ENCODE peak calls at places on chromosomes 12 and 14, in eight cellular contexts. F is suprapubic skin, K is A549, A is transverse colon, D is upper lobe of left lung, C is stomach, V is sigmoid colon, Q is HepG2. U is an unnamed sample.
A peak's percentile ranks its signal among the peaks of the same experiment; 100 is the strongest.

GRCh38 chr14:100104523-100105300 is 39.5 kb downstream of the EVL start:
- DNase-seq in F (peak; percentile 51), K (no peak), A (no peak), D (no peak), C (no peak), V (peak; percentile 55), Q (no peak), U (peak; percentile 35)

GRCh38 chr12:124862768-124863408 is 776 bp downstream of the SCARB1 start:
- DNase-seq in F (no peak), K (no peak), A (peak; percentile 37), D (no peak), C (no peak), V (no peak), Q (no peak), U (peak; percentile 37)

GRCh38 chr14:66045572-66046021 is 440.6 kb upstream of the CCDC196 start:
- DNase-seq in F (no peak), K (no peak), A (no peak), D (no peak), C (no peak), V (no peak), Q (no peak), U (no peak)

GRCh38 chr14:99628832-99629618 is 15.9 kb upstream of the HHIPL1 start:
- DNase-seq in F (no peak), K (peak; percentile 80), A (peak; percentile 81), D (peak; percentile 93), C (peak; percentile 87), V (peak; percentile 90), Q (peak; percentile 18), U (peak; percentile 79)

GRCh38 chr14:95045255-95045701 is 112.1 kb downstream of the DICER1 start:
- DNase-seq in F (no peak), K (no peak), A (no peak), D (no peak), C (peak; percentile 17), V (peak; percentile 40), Q (no peak), U (no peak)

GRCh38 chr14:103607039-103607668 is 21.9 kb upstream of the KLC1 start:
- DNase-seq in F (peak; percentile 87), K (peak; percentile 37), A (peak; percentile 81), D (no peak), C (peak; percentile 52), V (peak; percentile 92), Q (no peak), U (peak; percentile 65)

GRCh38 chr12:106285993-106286392 is 16.5 kb upstream of the TCP11L2 start:
- DNase-seq in F (no peak), K (no peak), A (no peak), D (no peak), C (no peak), V (no peak), Q (no peak), U (no peak)

GRCh38 chr12:12265571-12266388 is 1.1 kb downstream of the LRP6 start:
- DNase-seq in F (no peak), K (peak; percentile 35), A (no peak), D (no peak), C (no peak), V (no peak), Q (no peak), U (no peak)

GRCh38 chr12:3698218-3698974 is 54.5 kb downstream of the CRACR2A start:
- DNase-seq in F (no peak), K (peak; percentile 32), A (no peak), D (no peak), C (no peak), V (no peak), Q (no peak), U (peak; percentile 19)

GRCh38 chr14:45091696-45092095 is 7.8 kb downstream of the PRPF39 start:
- DNase-seq in F (no peak), K (no peak), A (no peak), D (no peak), C (no peak), V (no peak), Q (no peak), U (no peak)

GRCh38 chr12:92593734-92594402 is 108.9 kb upstream of the PLEKHG7 start:
- DNase-seq in F (no peak), K (peak; percentile 97), A (peak; percentile 39), D (peak; percentile 83), C (peak; percentile 29), V (peak; percentile 61), Q (peak; percentile 54), U (no peak)

GRCh38 chr14:91357272-91357671 is 60.3 kb downstream of the CCDC88C start:
- DNase-seq in F (no peak), K (no peak), A (no peak), D (no peak), C (no peak), V (no peak), Q (no peak), U (no peak)

GRCh38 chr14:61221906-61222305 is 59.2 kb downstream of the TMEM30B start:
- DNase-seq in F (no peak), K (no peak), A (no peak), D (no peak), C (no peak), V (no peak), Q (no peak), U (no peak)

GRCh38 chr14:103402700-103403099 is 17.5 kb downstream of the MARK3 start:
- DNase-seq in F (no peak), K (no peak), A (no peak), D (no peak), C (no peak), V (no peak), Q (no peak), U (no peak)

GRCh38 chr14:99554757-99555531 is 49.1 kb downstream of the CCDC85C start:
- DNase-seq in F (no peak), K (peak; percentile 57), A (peak; percentile 66), D (no peak), C (peak; percentile 88), V (no peak), Q (peak; percentile 88), U (no peak)

GRCh38 chr12:12845794-12846243 is 32.7 kb downstream of the DDX47 start:
- DNase-seq in F (no peak), K (no peak), A (no peak), D (no peak), C (no peak), V (no peak), Q (no peak), U (no peak)

GRCh38 chr12:15522574-15523187 is 200.4 kb downstream of the PTPRO start:
- DNase-seq in F (no peak), K (peak; percentile 54), A (no peak), D (no peak), C (no peak), V (no peak), Q (peak; percentile 38), U (no peak)

GRCh38 chr12:127650626-127651025 is 616.3 kb upstream of the TMEM132C start:
- DNase-seq in F (no peak), K (no peak), A (no peak), D (no peak), C (no peak), V (no peak), Q (no peak), U (no peak)

GRCh38 chr14:99420711-99421110 is 59.9 kb downstream of the SETD3 start:
- DNase-seq in F (no peak), K (no peak), A (peak; percentile 55), D (no peak), C (peak; percentile 36), V (no peak), Q (no peak), U (no peak)

DNA sequence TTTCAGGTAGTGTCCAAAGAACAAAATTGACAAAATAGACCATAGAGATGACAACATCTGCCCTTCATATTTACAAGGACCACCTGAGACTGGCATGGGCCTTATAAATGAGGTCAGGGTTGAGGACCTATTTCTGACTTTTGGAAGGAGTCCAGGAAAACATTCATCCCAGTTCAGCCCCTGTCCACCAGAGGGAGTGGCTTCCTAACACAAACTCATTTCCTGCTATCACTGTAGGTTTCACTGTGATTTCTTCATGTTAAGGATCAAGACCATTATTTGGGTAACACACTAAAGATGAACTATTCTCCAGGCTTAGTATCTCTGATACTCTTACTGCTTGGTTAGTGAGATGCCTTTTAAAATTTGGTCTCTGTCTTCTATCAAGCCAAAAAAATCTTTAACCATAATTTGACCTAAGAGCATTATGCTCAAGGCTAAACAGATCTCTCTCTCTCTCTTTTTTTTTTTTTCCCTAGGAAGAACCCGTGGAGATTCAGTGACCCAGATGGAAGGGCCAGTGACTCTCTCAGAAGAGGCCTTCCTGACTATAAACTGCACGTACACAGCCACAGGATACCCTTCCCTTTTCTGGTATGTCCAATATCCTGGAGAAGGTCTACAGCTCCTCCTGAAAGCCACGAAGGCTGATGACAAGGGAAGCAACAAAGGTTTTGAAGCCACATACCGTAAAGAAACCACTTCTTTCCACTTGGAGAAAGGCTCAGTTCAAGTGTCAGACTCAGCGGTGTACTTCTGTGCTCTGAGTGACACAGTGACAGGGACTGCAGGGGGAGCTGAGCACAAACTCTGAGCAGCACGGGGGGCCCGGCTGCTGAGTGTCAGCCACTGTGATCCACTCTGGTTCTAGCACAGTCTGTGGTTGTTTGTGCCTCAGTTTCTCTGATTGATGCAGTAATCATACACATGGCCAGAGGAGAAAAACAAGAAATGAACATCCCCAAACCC is 267.6 kb upstream of the OR4E1 start:
- DNase-seq in F (no peak), K (peak; percentile 56), A (no peak), D (peak; percentile 10), C (no peak), V (no peak), Q (peak; percentile 55), U (no peak)
- TF ChIP-seq EP300 in F (no peak), K (no peak), A (no peak), D (no peak), C (no peak), V (no peak), Q (no peak), U (no peak)

DNA sequence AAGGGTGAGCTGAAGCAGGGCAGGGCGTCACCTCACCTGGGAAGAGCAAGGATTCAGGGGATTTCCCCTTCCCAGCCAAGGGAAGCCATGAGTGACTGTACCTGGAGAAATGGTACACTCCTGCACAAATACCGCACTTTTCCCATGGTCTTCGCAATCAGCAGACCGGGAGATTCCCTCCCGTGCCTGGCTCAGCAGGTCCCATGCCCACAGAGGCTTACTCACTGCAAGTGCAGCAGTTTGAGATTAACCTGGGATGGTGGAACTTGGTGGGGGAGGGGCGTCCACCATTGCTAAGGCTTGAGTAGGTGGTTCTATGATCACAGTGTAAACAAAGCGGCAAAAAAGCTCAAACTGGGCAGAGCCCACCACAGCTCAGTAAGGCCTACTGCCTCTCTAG is 11.0 kb upstream of the DHRS4 start:
- DNase-seq in F (no peak), K (no peak), A (no peak), D (no peak), C (no peak), V (no peak), Q (no peak), U (no peak)
- H3K4me1 ChIP-seq in F (peaks cover 12% of the 10 kb centered on the region), K (no peaks in the 10 kb centered on the region), A (no peaks in the 10 kb centered on the region), D (no peaks in the 10 kb centered on the region), C (no peaks in the 10 kb centered on the region), V (no peaks in the 10 kb centered on the region), Q (peaks cover 41% of the 10 kb centered on the region), U (no peaks in the 10 kb centered on the region)

GRCh38 chr12:75812341-75813018 is 219.1 kb downstream of the PHLDA1 start:
- DNase-seq in F (no peak), K (no peak), A (no peak), D (no peak), C (no peak), V (no peak), Q (no peak), U (no peak)
- H3K4me3 ChIP-seq in F (no peak overlapping the region), K (no peak overlapping the region), A (no peak overlapping the region), D (no peak overlapping the region), C (no peak overlapping the region), V (no peak overlapping the region), Q (no peak overlapping the region), U (no peak overlapping the region)

GRCh38 chr12:75565795-75566194 is 54.4 kb upstream of the KRR1 start:
- DNase-seq in F (no peak), K (no peak), A (no peak), D (no peak), C (no peak), V (no peak), Q (no peak), U (no peak)
- TF ChIP-seq EP300 in F (no peak), K (no peak), A (no peak), D (no peak), C (no peak), V (no peak), Q (no peak), U (no peak)